ENCODE peak calls at places on chromosomes 6 and 20, in four cellular contexts. U is stimulated activated CD4-positive, alpha-beta T cell treated with anti-CD3 and anti-CD28 coated beads, Interleukin-1b, Interleukin-23, amount 100 ng/mL, for 24 hours; T is T-helper 9 cell; V is hepatic stellate cell. Z is an unnamed sample.
A peak's percentile ranks its signal among the peaks of the same experiment; 100 is the strongest.

GRCh38 chr6:116616757-116617093 is 446 bp downstream of the RSPH4A start:
- DNase-seq in U (no peak), T (no peak), V (peak; percentile 4), Z (no peak)

GRCh38 chr6:71284785-71285184 is 3.8 kb upstream of the OGFRL1 start:
- DNase-seq in T (no peak), V (no peak), U (no peak), Z (no peak)

GRCh38 chr20:59253779-59254319 is 46.6 kb upstream of the EDN3 start:
- DNase-seq in V (no peak), U (no peak), T (peak; percentile 6), Z (no peak)

GRCh38 chr6:168090064-168090690 is 11.2 kb upstream of the FRMD1 start:
- DNase-seq in U (no peak), V (no peak), T (no peak), Z (no peak)

GRCh38 chr6:157840776-157841175 is 17.7 kb downstream of the SNX9 start:
- DNase-seq in T (no peak), V (no peak), U (no peak), Z (no peak)

GRCh38 chr6:12537389-12537788 is 179.2 kb upstream of the PHACTR1 start:
- DNase-seq in T (no peak), V (peak; percentile 14), U (no peak), Z (no peak)

GRCh38 chr6:166611631-166612030 is 15.4 kb downstream of the RPS6KA2 start:
- DNase-seq in U (no peak), V (no peak), T (no peak), Z (no peak)

GRCh38 chr6:150408842-150409241 is 40.0 kb downstream of the IYD start:
- DNase-seq in V (no peak), U (no peak), T (no peak), Z (no peak)

GRCh38 chr6:16130932-16131387 is 2.1 kb downstream of the MYLIP start:
- DNase-seq in V (peak; percentile 49), T (peak; percentile 23), U (no peak), Z (no peak)

GRCh38 chr6:102204336-102204735 is 810.8 kb downstream of the GRIK2 start:
- DNase-seq in T (no peak), U (no peak), V (no peak), Z (no peak)

GRCh38 chr6:5302995-5303622 is 41.8 kb downstream of the FARS2 start:
- DNase-seq in U (peak; percentile 43), V (no peak), T (peak; percentile 35), Z (peak; percentile 44)

GRCh38 chr6:107152633-107153032 is 37.3 kb upstream of the BEND3 start:
- DNase-seq in V (no peak), U (no peak), T (no peak), Z (no peak)

GRCh38 chr20:19338960-19339359 is 126.5 kb downstream of the SLC24A3 start:
- DNase-seq in T (no peak), V (no peak), U (no peak), Z (no peak)

GRCh38 chr6:132483779-132484679 is 28.9 kb downstream of the STX7 start:
- DNase-seq in V (peak; percentile 26), U (no peak), T (peak; percentile 17), Z (peak; percentile 48)

GRCh38 chr20:24792641-24793495 is 156.2 kb upstream of the CST7 start:
- DNase-seq in U (no peak), T (no peak), V (no peak), Z (no peak)

GRCh38 chr6:152271681-152272464 is 365.3 kb downstream of the SYNE1 start:
- DNase-seq in V (peak; percentile 27), T (no peak), U (no peak), Z (no peak)

GRCh38 chr20:22579119-22579427 is 5.3 kb downstream of the FOXA2 start:
- DNase-seq in U (no peak), T (no peak), V (no peak), Z (no peak)

GRCh38 chr6:42514746-42515145 is 49.1 kb upstream of the UBR2 start:
- DNase-seq in T (no peak), V (no peak), U (no peak), Z (no peak)

GRCh38 chr6:72826744-72827438 is 205.0 kb downstream of the KCNQ5 start:
- DNase-seq in U (no peak), T (no peak), V (no peak), Z (no peak)

GRCh38 chr20:55415567-55416142 is 589.7 kb downstream of the CBLN4 start:
- DNase-seq in V (no peak), U (no peak), T (no peak), Z (no peak)

GRCh38 chr6:5135783-5136376 is 50.7 kb downstream of the PPP1R3G start:
- DNase-seq in T (peak; percentile 15), U (peak; percentile 25), V (no peak), Z (no peak)

GRCh38 chr6:158043586-158044524 is 62.2 kb downstream of the SYNJ2 start:
- DNase-seq in V (no peak), T (no peak), U (no peak), Z (no peak)

GRCh38 chr6:110618591-110619267 is 142.3 kb upstream of the SLC22A16 start:
- DNase-seq in T (no peak), V (no peak), U (no peak), Z (no peak)

GRCh38 chr6:165049362-165049761 is 260.0 kb downstream of the C6orf118 start:
- DNase-seq in V (no peak), U (no peak), T (no peak), Z (no peak)

GRCh38 chr6:3825851-3826581 is 23.2 kb upstream of the FAM50B start:
- DNase-seq in U (no peak), V (peak; percentile 92), T (no peak), Z (peak; percentile 85)

GRCh38 chr6:157036245-157036681 is 259.1 kb downstream of the ARID1B start:
- DNase-seq in V (no peak), T (no peak), U (no peak), Z (no peak)

GRCh38 chr20:6007529-6008103 is 46.2 kb downstream of the LRRN4 start:
- DNase-seq in V (no peak), T (no peak), U (no peak), Z (no peak)

GRCh38 chr20:45408646-45409213 is 641 bp downstream of the DBNDD2 start:
- DNase-seq in T (no peak), U (no peak), V (no peak), Z (no peak)

GRCh38 chr20:34708621-34709043 is 4.5 kb downstream of the TP53INP2 start:
- DNase-seq in T (peak; percentile 36), U (peak; percentile 43), V (peak; percentile 64), Z (peak; percentile 25)

GRCh38 chr6:54802775-54803631 is 43.6 kb upstream of the FAM83B start:
- DNase-seq in T (no peak), U (no peak), V (no peak), Z (no peak)

GRCh38 chr6:7047966-7048365 is 59.8 kb upstream of the RREB1 start:
- DNase-seq in T (no peak), U (no peak), V (no peak), Z (no peak)

GRCh38 chr6:75204222-75204958 is 1.5 kb downstream of the COL12A1 start:
- DNase-seq in T (no peak), U (no peak), V (peak; percentile 81), Z (peak; percentile 73)

GRCh38 chr20:50744143-50744792 is 12.9 kb downstream of the PARD6B start:
- DNase-seq in U (no peak), V (peak; percentile 86), T (no peak), Z (peak; percentile 37)

GRCh38 chr6:138963119-138963518 is 24.9 kb downstream of the REPS1 start:
- DNase-seq in U (no peak), T (no peak), V (no peak), Z (no peak)

GRCh38 chr6:4336778-4337442 is 201.5 kb upstream of the ECI2 start:
- DNase-seq in U (no peak), V (no peak), T (no peak), Z (no peak)

GRCh38 chr20:32823078-32823477 is 3.3 kb downstream of the MAPRE1 start:
- DNase-seq in U (peak; percentile 16), T (no peak), V (peak; percentile 73), Z (no peak)